ENCODE peak calls at places on chromosomes 3 and 15, in four cellular contexts. I is OCI-LY7, F is AG09309, C is astrocyte of the spinal cord. V is an unnamed sample.

GRCh38 chr15:101099183-101099582 is 152.7 kb downstream of the CHSY1 start:
- DNase-seq in I (no peak), F (no peak), C (no peak), V (no peak)

GRCh38 chr3:17905996-17906395 is 163.6 kb upstream of the TBC1D5 start:
- DNase-seq in I (peak), F (no peak), C (peak), V (no peak)

GRCh38 chr3:55795736-55796135 is 308.6 kb upstream of the WNT5A start:
- DNase-seq in I (no peak), F (no peak), C (peak), V (no peak)

GRCh38 chr3:133655731-133656130 is 6.0 kb downstream of the TOPBP1 start:
- DNase-seq in I (no peak), F (no peak), C (no peak), V (no peak)

GRCh38 chr3:187261541-187261969 is 30.0 kb downstream of the MASP1 start:
- DNase-seq in I (no peak), F (peak), C (peak), V (peak)

GRCh38 chr15:60374628-60375081 is 23.1 kb downstream of the ANXA2 start:
- DNase-seq in I (no peak), F (peak), C (peak), V (peak)

GRCh38 chr3:133477497-133477896 is 77.6 kb downstream of the BFSP2 start:
- DNase-seq in I (peak), F (no peak), C (no peak), V (no peak)

GRCh38 chr3:37974121-37974927 is 16.3 kb upstream of the VILL start:
- DNase-seq in I (peak), F (no peak), C (peak), V (peak)

GRCh38 chr3:141830508-141830907 is 45.9 kb upstream of the ATP1B3 start:
- DNase-seq in I (no peak), F (no peak), C (no peak), V (no peak)

GRCh38 chr3:151210676-151211381 is 7.8 kb upstream of the GPR171 start:
- DNase-seq in I (peak), F (no peak), C (peak), V (no peak)
- TF ChIP-seq CTCF in I (peak), F (no peak), C (no peak), V (no peak)

GRCh38 chr3:192408721-192409151 is 318.6 kb downstream of the FGF12 start:
- DNase-seq in I (no peak), F (no peak), C (peak), V (no peak)
- H3K4me3 ChIP-seq in I (no peak), F (no peak), C (peak), V (peak)

GRCh38 chr15:74322558-74323180 is 44.8 kb downstream of the CYP11A1 start:
- DNase-seq in I (peak), F (peak), C (peak), V (no peak)
- TF ChIP-seq CTCF in I (peak), F (peak), C (peak), V (peak)

GRCh38 chr15:77028451-77029165 is 33.7 kb downstream of the PSTPIP1 start:
- DNase-seq in I (no peak), F (no peak), C (no peak), V (no peak)
- H3K4me3 ChIP-seq in I (no peak), F (no peak), C (peak), V (peak)

GRCh38 chr15:63531586-63531985 is 27.2 kb downstream of the USP3 start:
- DNase-seq in I (no peak), F (no peak), C (no peak), V (no peak)
- TF ChIP-seq CTCF in I (peak), F (peak), C (peak), V (peak)